ENCODE peak calls at places on chromosomes 2 and 18, in ten cellular contexts. R, E, Q, J, W, Y, I, M, B and N are unnamed samples.
A peak's percentile ranks its signal among the peaks of the same experiment; 100 is the strongest.

GRCh38 chr18:76430636-76431035 is 64.4 kb downstream of the ZNF516 start:
- DNase-seq in Q (no peak), Y (no peak), E (no peak), J (no peak), R (no peak), I (no peak), W (no peak), B (no peak), M (peak; percentile 54), N (no peak)

GRCh38 chr18:25043104-25043503 is 308.9 kb downstream of the ZNF521 start:
- DNase-seq in Y (no peak), Q (no peak), W (no peak), J (no peak), M (no peak), R (no peak), E (no peak), B (no peak), I (no peak), N (no peak)

GRCh38 chr18:9615280-9615797 is 980 bp upstream of the PPP4R1 start:
- DNase-seq in I (no peak), E (no peak), Q (no peak), Y (no peak), B (no peak), R (no peak), W (no peak), M (peak; percentile 17), J (no peak), N (no peak)

GRCh38 chr18:45006934-45007333 is 326.2 kb downstream of the SETBP1 start:
- DNase-seq in E (no peak), Q (no peak), Y (no peak), R (no peak), M (peak; percentile 29), B (no peak), I (no peak), J (no peak), W (no peak), N (no peak)

GRCh38 chr2:238868067-238868524 is 20.2 kb downstream of the TWIST2 start:
- DNase-seq in B (no peak), Y (no peak), E (no peak), I (no peak), Q (no peak), W (no peak), R (no peak), M (peak; percentile 63), J (no peak), N (peak; percentile 74)

GRCh38 chr2:88603146-88603545 is 24.1 kb downstream of the EIF2AK3 start:
- DNase-seq in J (no peak), M (peak; percentile 59), B (no peak), I (no peak), R (peak; percentile 20), Q (no peak), W (no peak), Y (no peak), E (no peak), N (peak; percentile 47)

GRCh38 chr18:79070486-79070885 is 1.3 kb downstream of the ATP9B start:
- DNase-seq in I (no peak), B (no peak), M (no peak), Q (no peak), R (no peak), Y (no peak), W (no peak), J (no peak), E (no peak), N (no peak)

GRCh38 chr2:217142649-217143266 is 282.9 kb upstream of the TNP1 start:
- DNase-seq in I (no peak), Q (no peak), B (no peak), Y (no peak), M (peak; percentile 21), R (peak; percentile 12), J (no peak), W (peak; percentile 69), E (peak; percentile 38), N (peak; percentile 37)

GRCh38 chr2:203891474-203891873 is 23.9 kb downstream of the CTLA4 start:
- DNase-seq in R (no peak), Y (no peak), E (no peak), M (no peak), J (no peak), W (no peak), Q (no peak), B (no peak), I (no peak), N (no peak)

GRCh38 chr18:49048361-49048760 is 97.6 kb upstream of the SMAD7 start:
- DNase-seq in W (no peak), E (no peak), M (peak; percentile 58), I (no peak), B (no peak), Q (no peak), R (peak; percentile 53), Y (no peak), J (no peak), N (peak; percentile 10)

GRCh38 chr18:69387181-69387580 is 13.5 kb upstream of the DOK6 start:
- DNase-seq in W (no peak), I (peak; percentile 58), R (no peak), B (no peak), Q (no peak), M (no peak), E (no peak), J (no peak), Y (no peak), N (no peak)

GRCh38 chr2:48253301-48253700 is 276.7 kb upstream of the STON1 start:
- DNase-seq in R (no peak), J (no peak), M (no peak), Q (no peak), E (no peak), I (no peak), Y (no peak), W (no peak), B (no peak), N (no peak)

GRCh38 chr2:3595985-3596384 is 1.1 kb downstream of the COLEC11 start:
- DNase-seq in Q (no peak), J (no peak), M (no peak), I (no peak), B (no peak), W (no peak), Y (peak; percentile 82), R (no peak), E (no peak), N (no peak)

GRCh38 chr2:20584637-20585321 is 66.1 kb downstream of the HS1BP3 start:
- DNase-seq in M (peak; percentile 97), I (no peak), W (peak; percentile 63), B (peak; percentile 71), E (peak; percentile 98), Q (peak; percentile 13), J (no peak), Y (no peak), R (peak; percentile 98), N (peak; percentile 99)

GRCh38 chr2:120316071-120316470 is 29.9 kb upstream of the INHBB start:
- DNase-seq in R (no peak), J (no peak), Y (no peak), Q (no peak), B (no peak), M (no peak), E (no peak), W (no peak), I (no peak), N (no peak)

GRCh38 chr2:64807417-64807816 is 153.7 kb upstream of the SERTAD2 start:
- DNase-seq in Q (no peak), E (no peak), W (no peak), M (peak; percentile 97), R (peak; percentile 97), J (no peak), B (no peak), I (no peak), Y (peak; percentile 48), N (peak; percentile 99)

GRCh38 chr2:101294861-101295260 is 13.6 kb downstream of the RNF149 start:
- DNase-seq in I (no peak), E (no peak), M (no peak), Q (no peak), Y (no peak), J (no peak), B (no peak), W (no peak), R (no peak), N (no peak)

GRCh38 chr2:109663721-109664120 is 49.6 kb downstream of the SOWAHC start:
- DNase-seq in Y (no peak), R (peak; percentile 89), B (peak; percentile 20), E (peak; percentile 52), J (no peak), I (peak; percentile 43), W (no peak), Q (peak; percentile 31), M (peak; percentile 69), N (peak; percentile 73)

GRCh38 chr2:129877795-129878775 is 101.4 kb upstream of the RAB6C start:
- DNase-seq in M (peak; percentile 52), J (no peak), B (peak; percentile 62), Q (no peak), Y (peak; percentile 44), I (peak; percentile 63), W (peak; percentile 33), R (no peak), E (no peak), N (peak; percentile 37)

GRCh38 chr2:23596316-23596885 is 211.4 kb downstream of the KLHL29 start:
- DNase-seq in W (no peak), Y (no peak), M (peak; percentile 67), I (no peak), E (no peak), R (peak; percentile 84), B (no peak), J (no peak), Q (no peak), N (peak; percentile 74)

GRCh38 chr2:233147136-233147828 is 87.1 kb downstream of the INPP5D start:
- DNase-seq in M (no peak), Y (no peak), E (no peak), Q (no peak), I (no peak), J (no peak), B (no peak), R (no peak), W (no peak), N (no peak)

GRCh38 chr18:31513189-31513907 is 15.4 kb downstream of the DSG2 start:
- DNase-seq in Y (no peak), E (peak; percentile 41), M (peak; percentile 45), J (no peak), W (no peak), R (peak; percentile 72), I (no peak), B (no peak), Q (no peak), N (peak; percentile 54)

GRCh38 chr2:239790313-239790712 is 234.8 kb downstream of the NDUFA10 start:
- DNase-seq in Y (no peak), M (no peak), Q (no peak), I (no peak), J (no peak), R (no peak), E (no peak), B (no peak), W (no peak), N (no peak)

GRCh38 chr2:72038524-72038923 is 109.1 kb downstream of the CYP26B1 start:
- DNase-seq in B (no peak), R (no peak), Y (no peak), Q (no peak), I (no peak), W (no peak), E (no peak), J (no peak), M (no peak), N (no peak)

GRCh38 chr2:151085101-151085640 is 176.5 kb downstream of the RBM43 start:
- DNase-seq in Q (no peak), B (no peak), E (no peak), W (no peak), Y (no peak), M (no peak), J (no peak), R (no peak), I (no peak), N (no peak)

GRCh38 chr2:86039963-86040655 is 65.6 kb downstream of the POLR1A start:
- DNase-seq in M (no peak), I (no peak), W (no peak), J (no peak), R (no peak), E (no peak), B (no peak), Y (no peak), Q (no peak), N (no peak)

GRCh38 chr18:777021-777420 is 35.0 kb downstream of the YES1 start:
- DNase-seq in Y (no peak), J (no peak), M (peak; percentile 24), E (no peak), B (no peak), I (no peak), Q (no peak), R (no peak), W (no peak), N (no peak)

GRCh38 chr2:136395590-136395989 is 277.6 kb upstream of the CXCR4 start:
- DNase-seq in E (no peak), W (no peak), Y (no peak), J (no peak), Q (no peak), I (no peak), M (no peak), B (no peak), R (no peak), N (no peak)